ENCODE peak calls at places on chromosome 13, in six cellular contexts. E, S, Y, A, I and C are unnamed samples.

GRCh38 chr13:82758056-82758455 is 1124.2 kb downstream of the SLITRK1 start:
- DNase-seq in A (no peak), Y (peak; percentile 8), I (no peak), S (no peak), E (peak; percentile 13), C (no peak)

GRCh38 chr13:27130223-27131015 is 41.2 kb downstream of the USP12 start:
- DNase-seq in E (no peak), S (no peak), I (no peak), A (no peak), Y (peak; percentile 73), C (no peak)

GRCh38 chr13:98585946-98586345 is 9.0 kb upstream of the STK24 start:
- DNase-seq in E (no peak), S (no peak), A (no peak), I (no peak), Y (no peak), C (no peak)

GRCh38 chr13:66111628-66112027 is 1118.5 kb downstream of the PCDH9 start:
- DNase-seq in E (no peak), Y (no peak), A (no peak), S (no peak), I (no peak), C (no peak)

GRCh38 chr13:20160346-20161274 is at the start of gene GJA3:
- DNase-seq in S (no peak), E (peak; percentile 86), I (peak; percentile 61), Y (peak; percentile 32), A (no peak), C (no peak)

GRCh38 chr13:107807306-107808073 is 407.8 kb downstream of the LIG4 start:
- DNase-seq in S (no peak), Y (no peak), I (no peak), A (no peak), E (no peak), C (no peak)

GRCh38 chr13:40668335-40668734 is 1.9 kb upstream of the FOXO1 start:
- DNase-seq in E (no peak), I (peak; percentile 42), S (no peak), Y (no peak), A (peak; percentile 82), C (no peak)

GRCh38 chr13:110415669-110416068 is 108.6 kb downstream of the COL4A2 start:
- DNase-seq in I (peak; percentile 34), S (no peak), A (no peak), Y (peak; percentile 54), E (no peak), C (peak; percentile 80)

GRCh38 chr13:74290324-74290773 is 156.1 kb upstream of the KLF12 start:
- DNase-seq in A (no peak), E (peak; percentile 87), S (no peak), Y (peak; percentile 96), I (peak; percentile 55), C (no peak)

GRCh38 chr13:102978168-102978567 is 88.0 kb downstream of the SLC10A2 start:
- DNase-seq in I (no peak), A (no peak), E (no peak), S (no peak), Y (peak; percentile 18), C (no peak)